ENCODE peak calls at places on chromosomes 11 and 22, in four cellular contexts. Q is cardiac fibroblast, K is OCI-LY7, F is gastrocnemius medialis. H is an unnamed sample.

GRCh38 chr11:106990322-106990721 is 28.0 kb downstream of the GUCY1A2 start:
- DNase-seq in Q (no peak), K (no peak), F (no peak), H (no peak)

GRCh38 chr11:102788334-102789035 is 8.1 kb upstream of the MMP10 start:
- DNase-seq in Q (no peak), K (no peak), F (no peak), H (no peak)

GRCh38 chr11:19323502-19323901 is 82.8 kb upstream of the E2F8 start:
- DNase-seq in Q (peak; percentile 31), K (peak; percentile 10), F (no peak), H (no peak)

GRCh38 chr22:47406180-47406723 is 643.8 kb downstream of the TBC1D22A start:
- DNase-seq in Q (no peak), K (no peak), F (no peak), H (no peak)

GRCh38 chr22:26172389-26172990 is 3.2 kb downstream of the SEZ6L start:
- DNase-seq in Q (peak; percentile 27), K (peak; percentile 45), F (no peak), H (peak; percentile 16)

GRCh38 chr11:42093541-42093940 is 634.1 kb upstream of the LRRC4C start:
- DNase-seq in Q (no peak), K (no peak), F (no peak), H (no peak)

GRCh38 chr11:14179126-14179820 is 179.7 kb downstream of the RRAS2 start:
- DNase-seq in Q (peak; percentile 26), K (no peak), F (no peak), H (no peak)

GRCh38 chr11:43870981-43871550 is 9.6 kb upstream of the ALKBH3 start:
- DNase-seq in Q (no peak), K (no peak), F (no peak), H (no peak)

GRCh38 chr11:12274558-12275197 is 102.7 kb upstream of the PARVA start:
- DNase-seq in Q (peak; percentile 74), K (no peak), F (no peak), H (no peak)

GRCh38 chr11:11476971-11477645 is 124.1 kb upstream of the CSNK2A3 start:
- DNase-seq in Q (no peak), K (no peak), F (peak; percentile 48), H (no peak)

GRCh38 chr22:24066260-24066659 is 55.2 kb downstream of the CABIN1 start:
- DNase-seq in Q (no peak), K (peak; percentile 27), F (no peak), H (no peak)

GRCh38 chr11:405976-406795 is 8.6 kb downstream of the SIGIRR start:
- DNase-seq in Q (no peak), K (no peak), F (no peak), H (no peak)

GRCh38 chr11:88335284-88335683 is 2.3 kb downstream of the CTSC start:
- DNase-seq in Q (no peak), K (no peak), F (no peak), H (no peak)

GRCh38 chr11:81888391-81888790 is 845.3 kb downstream of the FAM181B start:
- DNase-seq in Q (peak; percentile 13), K (no peak), F (no peak), H (no peak)

GRCh38 chr11:66854729-66855211 is 2.1 kb upstream of the LRFN4 start:
- DNase-seq in Q (no peak), K (no peak), F (no peak), H (no peak)

GRCh38 chr11:18106688-18107087 is 806 bp upstream of the SAAL1 start:
- DNase-seq in Q (peak; percentile 27), K (no peak), F (no peak), H (no peak)
- H3K4me3 ChIP-seq in Q (no peak overlapping the region), K (no peak overlapping the region), F (peak overlapping the region; percentile 87), H (no peak overlapping the region)

GRCh38 chr11:100863080-100863581 is 176.0 kb downstream of the ARHGAP42 start:
- DNase-seq in Q (peak; percentile 76), K (no peak), F (no peak), H (peak; percentile 37)

GRCh38 chr11:100869328-100869727 is 182.2 kb downstream of the ARHGAP42 start:
- DNase-seq in Q (no peak), K (no peak), F (no peak), H (no peak)

GRCh38 chr11:100865443-100865842 is 178.4 kb downstream of the ARHGAP42 start:
- DNase-seq in Q (no peak), K (no peak), F (no peak), H (no peak)

GRCh38 chr11:100867601-100868000 is 180.5 kb downstream of the ARHGAP42 start:
- DNase-seq in Q (no peak), K (no peak), F (no peak), H (no peak)

DNA sequence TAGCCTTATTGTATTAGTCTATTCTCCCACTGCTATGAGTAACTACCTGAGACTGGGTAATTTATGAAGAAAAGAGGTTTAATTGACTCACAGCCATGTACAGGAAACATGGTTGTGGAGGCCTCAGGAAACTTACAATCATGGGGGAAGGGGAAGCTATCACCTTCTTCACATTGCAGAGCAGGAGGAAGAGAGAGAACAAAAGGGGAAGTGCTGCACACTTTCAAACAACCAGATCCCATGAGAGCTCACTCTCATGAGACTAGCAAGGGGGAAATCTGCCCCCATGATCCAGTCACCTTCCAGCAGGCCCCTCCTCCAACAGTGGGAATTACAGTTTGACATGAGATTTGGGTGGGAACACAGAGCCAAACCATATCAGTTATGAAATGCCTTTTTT is 179.4 kb downstream of the ARHGAP42 start:
- DNase-seq in Q (no peak), K (peak; percentile 26), F (no peak), H (no peak)
- H3K4me3 ChIP-seq in Q (no peak overlapping the region), K (no peak overlapping the region), F (no peak overlapping the region), H (no peak overlapping the region)

DNA sequence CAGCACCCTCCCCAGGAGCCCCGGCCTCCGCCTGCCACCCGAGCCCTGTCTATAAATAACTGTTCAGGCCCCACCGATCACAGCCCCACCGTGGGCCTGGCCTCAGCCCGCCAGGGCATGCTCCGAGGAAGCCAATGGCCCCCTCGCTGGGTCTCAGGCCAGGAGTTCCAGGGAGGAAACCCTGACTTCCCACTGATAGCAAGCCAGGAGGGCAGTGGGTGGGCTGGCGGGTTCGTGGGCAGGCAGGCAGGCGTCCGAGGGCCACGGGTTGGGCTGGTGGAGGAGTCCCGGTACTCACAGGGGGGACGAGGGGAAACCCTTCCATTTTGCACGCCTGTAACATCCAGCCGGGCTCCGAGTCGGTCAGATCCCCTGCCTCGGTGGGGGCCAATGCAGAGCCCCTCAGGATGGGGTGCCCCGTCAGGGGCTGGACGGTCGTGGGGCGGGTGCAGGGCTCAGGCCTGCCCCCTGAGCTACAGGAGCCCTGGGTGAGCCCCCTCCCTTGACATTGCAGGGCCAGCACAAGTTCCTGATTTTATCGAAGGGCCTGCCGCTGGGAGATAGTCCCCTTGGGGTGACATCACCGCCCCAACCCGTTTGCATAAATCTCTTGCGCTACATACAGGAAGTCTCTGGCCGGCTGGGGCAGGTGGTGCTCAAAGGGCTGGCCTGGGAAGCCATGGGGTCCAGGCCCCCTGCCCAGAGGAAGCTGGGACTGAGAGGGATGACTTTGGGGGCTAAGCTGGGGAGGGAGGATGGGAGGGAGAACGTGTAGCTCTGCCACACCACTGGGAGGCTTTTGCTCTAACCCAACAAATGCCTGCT is at the start of gene SPI1:
- DNase-seq in Q (no peak), K (peak; percentile 91), F (no peak), H (no peak)
- H3K4me3 ChIP-seq in Q (no peak within 1 kb of the TSS), K (peak within 1 kb of the TSS; percentile 79), F (no peak within 1 kb of the TSS), H (no peak within 1 kb of the TSS)

GRCh38 chr11:64341429-64341828 is 1.4 kb downstream of the CCDC88B start:
- DNase-seq in Q (no peak), K (no peak), F (no peak), H (no peak)
- H3K4me3 ChIP-seq in Q (no peak overlapping the region), K (peak overlapping the region; percentile 74), F (no peak overlapping the region), H (no peak overlapping the region)

DNA sequence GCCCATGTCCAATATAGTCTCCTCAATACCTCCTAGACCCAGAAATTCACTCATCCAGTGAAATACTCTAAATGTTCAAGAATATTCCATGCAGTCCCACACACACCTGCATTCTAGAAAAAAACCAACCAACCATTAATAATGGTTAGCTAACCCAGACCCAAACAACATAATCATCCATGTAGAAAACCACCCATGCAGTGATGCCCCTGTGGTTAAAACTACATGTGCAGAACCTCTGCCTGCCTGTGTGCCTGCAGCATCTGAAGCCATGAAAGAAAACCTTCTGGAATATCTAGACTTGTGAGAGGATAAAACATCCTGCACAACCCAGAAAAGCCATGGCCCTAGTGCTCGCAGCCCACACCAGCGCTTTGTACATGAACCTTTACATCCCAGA is 47.8 kb downstream of the SLC22A12 start:
- DNase-seq in Q (no peak), K (no peak), F (no peak), H (no peak)
- H3K4me3 ChIP-seq in Q (no peak overlapping the region), K (no peak overlapping the region), F (no peak overlapping the region), H (no peak overlapping the region)